ENCODE peak calls at places on chromosomes 3 and 15, in four cellular contexts. L is endothelial cell of umbilical vein, W is K562, C is IMR-90. O is an unnamed sample.

GRCh38 chr3:156050918-156051317 is 69.5 kb upstream of the KCNAB1 start:
- DNase-seq in L (no peak), W (peak; percentile 15), C (peak; percentile 4), O (no peak)

GRCh38 chr3:167862104-167862785 is 126.7 kb downstream of the SERPINI1 start:
- DNase-seq in L (no peak), W (no peak), C (no peak), O (no peak)

GRCh38 chr3:185253645-185254410 is at the start of gene EHHADH:
- DNase-seq in L (peak; percentile 70), W (peak; percentile 83), C (peak; percentile 44), O (no peak)

GRCh38 chr15:57462391-57462790 is 86.1 kb downstream of the CGNL1 start:
- DNase-seq in L (peak; percentile 52), W (no peak), C (peak; percentile 4), O (no peak)

GRCh38 chr15:101669744-101670143 is 17.6 kb upstream of the TM2D3 start:
- DNase-seq in L (no peak), W (no peak), C (no peak), O (no peak)

GRCh38 chr3:113698891-113699465 is 2.5 kb upstream of the USF3 start:
- DNase-seq in L (no peak), W (no peak), C (peak; percentile 4), O (no peak)

GRCh38 chr15:42131826-42132806 is 24.3 kb downstream of the PLA2G4F start:
- DNase-seq in L (no peak), W (no peak), C (no peak), O (no peak)

GRCh38 chr15:74619916-74620635 is 4.4 kb downstream of the CLK3 start:
- DNase-seq in L (no peak), W (no peak), C (no peak), O (no peak)

GRCh38 chr15:31372635-31373091 is 46.0 kb downstream of the KLF13 start:
- DNase-seq in L (no peak), W (no peak), C (peak; percentile 74), O (peak; percentile 71)
- H3K4me1 ChIP-seq in L (no peaks in the 10 kb centered on the region), W (no peaks in the 10 kb centered on the region), C (peaks cover 5% of the 10 kb centered on the region), O (peaks cover 43% of the 10 kb centered on the region)

DNA sequence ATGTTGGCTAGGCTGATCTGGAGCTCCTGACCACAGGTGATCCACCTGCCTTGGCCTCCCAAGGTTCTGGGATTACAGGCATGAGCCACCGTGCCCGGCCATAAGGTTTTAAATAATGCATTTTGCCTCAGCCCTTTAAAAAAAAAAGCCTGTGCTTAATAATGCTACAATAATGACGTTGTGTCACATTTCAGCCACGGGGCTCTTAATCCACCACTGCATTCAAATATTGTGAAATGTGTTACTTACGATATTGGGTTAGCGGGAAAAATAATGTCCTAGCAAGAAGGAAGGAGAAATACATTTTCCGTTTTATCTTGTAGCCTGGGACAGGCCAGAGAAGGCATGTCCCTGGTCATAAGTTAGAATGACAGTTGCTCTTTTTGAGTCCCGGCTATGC is 17.6 kb downstream of the PAQR5 start:
- DNase-seq in L (no peak), W (no peak), C (no peak), O (no peak)
- H3K9me1 ChIP-seq in L (no peaks in the 10 kb centered on the region), W (no peaks in the 10 kb centered on the region), C (peaks cover 15% of the 10 kb centered on the region), O (no peaks in the 10 kb centered on the region)

GRCh38 chr3:171431550-171431949 is 28.7 kb downstream of the TNIK start:
- DNase-seq in L (no peak), W (no peak), C (no peak), O (no peak)
- H3K4me1 ChIP-seq in L (peaks cover 18% of the 10 kb centered on the region), W (peaks cover 55% of the 10 kb centered on the region), C (no peaks in the 10 kb centered on the region), O (no peaks in the 10 kb centered on the region)

GRCh38 chr3:105860649-105861048 is 8.2 kb downstream of the CBLB start:
- DNase-seq in L (peak; percentile 33), W (no peak), C (no peak), O (no peak)

GRCh38 chr3:105853801-105854432 is 14.9 kb downstream of the CBLB start:
- DNase-seq in L (no peak), W (no peak), C (no peak), O (no peak)

GRCh38 chr3:105857963-105858362 is 10.8 kb downstream of the CBLB start:
- DNase-seq in L (no peak), W (no peak), C (no peak), O (no peak)

GRCh38 chr3:105851176-105851575 is 17.6 kb downstream of the CBLB start:
- DNase-seq in L (no peak), W (no peak), C (no peak), O (no peak)

DNA sequence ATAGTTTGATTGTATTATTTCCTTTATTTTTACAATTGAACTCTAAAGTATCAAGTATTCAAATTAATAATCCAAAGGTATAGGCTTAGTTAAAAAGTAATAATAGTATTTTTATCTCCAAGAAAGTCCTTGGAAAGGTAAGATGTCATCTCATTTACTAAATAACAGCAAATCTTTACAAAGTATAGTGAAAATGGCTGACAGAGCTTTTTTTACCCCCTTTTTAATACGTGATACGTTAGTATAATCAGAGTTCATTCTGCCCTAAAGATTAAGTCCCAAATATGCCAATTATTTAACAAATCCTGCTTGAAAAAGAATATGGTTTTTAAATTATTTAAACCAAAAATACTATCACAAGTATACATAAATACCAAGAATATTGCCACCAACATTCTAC is 12.2 kb downstream of the CBLB start:
- DNase-seq in L (no peak), W (no peak), C (no peak), O (no peak)
- H3K9me1 ChIP-seq in L (no peaks in the 10 kb centered on the region), W (no peaks in the 10 kb centered on the region), C (no peaks in the 10 kb centered on the region), O (no peaks in the 10 kb centered on the region)

GRCh38 chr3:124209426-124209825 is 217.5 kb upstream of the ROPN1 start:
- DNase-seq in L (no peak), W (no peak), C (no peak), O (no peak)
- H3K4me1 ChIP-seq in L (no peaks in the 10 kb centered on the region), W (no peaks in the 10 kb centered on the region), C (no peaks in the 10 kb centered on the region), O (no peaks in the 10 kb centered on the region)

GRCh38 chr3:177005718-177006405 is 191.4 kb downstream of the TBL1XR1 start:
- DNase-seq in L (no peak), W (no peak), C (no peak), O (no peak)
- H3K9me1 ChIP-seq in L (no peaks in the 10 kb centered on the region), W (no peaks in the 10 kb centered on the region), C (peaks cover 2% of the 10 kb centered on the region), O (no peaks in the 10 kb centered on the region)

GRCh38 chr15:40044717-40045571 is 6.0 kb upstream of the SRP14 start:
- DNase-seq in L (peak; percentile 83), W (peak; percentile 87), C (peak; percentile 76), O (no peak)
- H3K4me1 ChIP-seq in L (peaks cover 28% of the 10 kb centered on the region), W (peaks cover 18% of the 10 kb centered on the region), C (peaks cover 20% of the 10 kb centered on the region), O (peaks cover 37% of the 10 kb centered on the region)

GRCh38 chr15:39320886-39321285 is 260.0 kb upstream of the THBS1 start:
- DNase-seq in L (no peak), W (no peak), C (peak; percentile 38), O (no peak)
- H3K9me1 ChIP-seq in L (no peaks in the 10 kb centered on the region), W (no peaks in the 10 kb centered on the region), C (peaks cover 3% of the 10 kb centered on the region), O (no peaks in the 10 kb centered on the region)

GRCh38 chr15:85615930-85616329 is 178.8 kb downstream of the KLHL25 start:
- DNase-seq in L (peak; percentile 67), W (no peak), C (peak; percentile 52), O (no peak)

GRCh38 chr15:85616549-85616948 is 178.2 kb downstream of the KLHL25 start:
- DNase-seq in L (peak; percentile 57), W (no peak), C (no peak), O (no peak)

GRCh38 chr15:85620321-85621044 is 174.2 kb downstream of the KLHL25 start:
- DNase-seq in L (peak; percentile 54), W (no peak), C (peak; percentile 73), O (no peak)

GRCh38 chr15:85621096-85621495 is 173.6 kb downstream of the KLHL25 start:
- DNase-seq in L (no peak), W (no peak), C (no peak), O (no peak)

GRCh38 chr15:85618956-85619491 is 175.7 kb downstream of the KLHL25 start:
- DNase-seq in L (peak; percentile 96), W (no peak), C (peak; percentile 98), O (peak; percentile 35)
- H3K4me1 ChIP-seq in L (peaks cover 47% of the 10 kb centered on the region), W (no peaks in the 10 kb centered on the region), C (peaks cover 21% of the 10 kb centered on the region), O (peaks cover 47% of the 10 kb centered on the region)